ENCODE peak calls at places on chromosomes 2 and 18, in seven cellular contexts. G is suprapubic skin, F is breast epithelium, C is GM12891, I is stomach, W is transverse colon, Z is spleen. V is an unnamed sample.

GRCh38 chr2:198883604-198884003 is 574.1 kb downstream of the SATB2 start:
- DNase-seq in G (no peak), C (no peak), F (no peak), I (no peak), Z (no peak), W (no peak), V (no peak)

GRCh38 chr2:152558174-152559091 is 158.8 kb downstream of the PRPF40A start:
- DNase-seq in G (no peak), I (no peak), W (no peak), F (no peak), C (no peak), Z (no peak), V (no peak)

GRCh38 chr2:226354434-226354833 is 445.2 kb downstream of the IRS1 start:
- DNase-seq in Z (no peak), C (no peak), W (no peak), G (no peak), F (no peak), I (no peak), V (no peak)

GRCh38 chr2:3130889-3131635 is 246.6 kb downstream of the EIPR1 start:
- DNase-seq in W (no peak), Z (no peak), I (peak; percentile 17), G (no peak), F (no peak), C (no peak), V (no peak)

GRCh38 chr2:40371525-40372277 is 80.2 kb downstream of the SLC8A1 start:
- DNase-seq in C (no peak), F (no peak), W (peak; percentile 16), Z (no peak), G (no peak), I (no peak), V (no peak)

GRCh38 chr18:77071711-77072292 is 60.8 kb downstream of the MBP start:
- DNase-seq in C (no peak), G (no peak), F (no peak), W (no peak), Z (no peak), I (peak; percentile 44), V (no peak)

GRCh38 chr2:45182667-45183620 is 173.7 kb upstream of the SIX2 start:
- DNase-seq in I (no peak), G (no peak), Z (no peak), C (no peak), F (no peak), W (no peak), V (no peak)

GRCh38 chr2:75130171-75130570 is 69.1 kb downstream of the TACR1 start:
- DNase-seq in I (no peak), G (no peak), W (no peak), F (no peak), Z (no peak), C (no peak), V (no peak)

GRCh38 chr2:117360586-117360985 is 453.9 kb upstream of the DDX18 start:
- DNase-seq in G (no peak), Z (no peak), C (no peak), F (no peak), W (no peak), I (no peak), V (no peak)

GRCh38 chr2:58601017-58601416 is 359.9 kb upstream of the FANCL start:
- DNase-seq in W (no peak), Z (no peak), I (no peak), G (no peak), F (no peak), C (no peak), V (no peak)

GRCh38 chr2:38130877-38131276 is 54.9 kb upstream of the CYP1B1 start:
- DNase-seq in W (no peak), G (no peak), Z (no peak), C (no peak), I (no peak), F (no peak), V (no peak)

DNA sequence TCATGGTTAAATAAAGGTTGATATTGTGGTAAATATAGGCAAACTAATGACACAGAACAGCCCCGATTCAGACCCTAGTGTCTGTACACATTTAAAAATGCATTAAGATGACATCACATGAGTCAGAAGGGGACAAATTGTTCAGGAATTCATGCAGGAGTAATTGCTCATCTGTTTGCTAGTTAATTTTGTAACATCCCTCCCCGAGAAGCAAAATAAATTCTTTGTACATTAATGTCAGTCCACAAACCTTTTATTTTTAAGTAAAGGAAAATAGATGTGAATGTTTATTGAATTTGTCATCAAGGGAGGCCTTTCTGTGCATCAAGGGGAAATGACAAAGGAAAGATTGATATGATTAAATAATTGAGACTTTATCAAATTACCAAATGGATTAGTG is 69.9 kb downstream of the SH3BP4 start:
- DNase-seq in I (no peak), Z (no peak), F (no peak), C (no peak), W (no peak), G (no peak), V (no peak)
- TF ChIP-seq POLR2AphosphoS5 in I (no peak), Z (no peak), F (no peak), C (no peak), W (no peak), G (no peak), V (no peak)

GRCh38 chr2:54663424-54664030 is 59.9 kb upstream of the EML6 start:
- DNase-seq in C (no peak), Z (no peak), G (no peak), W (no peak), I (no peak), F (no peak), V (no peak)
- TF ChIP-seq POLR2A in C (peak; percentile 30), Z (no peak), G (no peak), W (no peak), I (no peak), F (no peak), V (no peak)

DNA sequence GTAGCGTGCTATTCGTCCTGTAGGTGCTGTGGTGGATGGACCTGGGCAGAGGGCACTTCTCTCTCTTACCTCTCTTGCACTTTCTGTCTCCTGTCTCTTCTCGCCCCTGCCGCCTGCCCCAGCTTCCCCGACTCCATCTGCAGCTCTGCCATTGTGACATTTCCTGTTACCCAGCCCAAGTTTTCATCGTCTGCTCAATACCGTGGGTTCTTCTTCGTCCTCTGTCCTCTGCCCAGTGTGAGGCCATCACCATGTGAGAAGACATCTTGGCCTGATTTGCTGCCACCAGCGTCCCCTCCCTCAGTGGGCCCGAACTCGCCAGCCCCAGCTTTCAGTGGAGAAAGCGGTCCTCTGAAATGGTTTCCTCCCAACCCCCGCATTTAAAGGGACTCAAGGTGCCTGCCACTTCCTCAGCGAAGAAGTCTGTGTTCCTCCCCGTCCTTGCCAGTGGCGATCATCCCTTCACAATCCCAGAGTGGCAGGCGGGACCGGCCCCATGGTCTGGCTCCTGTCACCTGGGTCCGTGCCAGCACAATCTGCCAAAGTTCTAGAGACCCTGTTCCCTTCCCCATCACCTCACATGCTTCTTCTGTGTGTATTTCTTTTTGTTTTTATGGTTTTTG is 18.0 kb downstream of the TGOLN2 start:
- DNase-seq in C (no peak), I (no peak), G (no peak), W (no peak), F (no peak), Z (no peak), V (no peak)
- TF ChIP-seq POLR2AphosphoS5 in C (no peak), I (no peak), G (no peak), W (no peak), F (no peak), Z (peak; percentile 56), V (no peak)

GRCh38 chr2:46829240-46829970 is 86.2 kb downstream of the MCFD2 start:
- DNase-seq in C (no peak), I (no peak), W (no peak), Z (no peak), G (no peak), F (no peak), V (no peak)
- TF ChIP-seq POLR2A in C (no peak), I (no peak), W (no peak), Z (no peak), G (no peak), F (no peak), V (no peak)

DNA sequence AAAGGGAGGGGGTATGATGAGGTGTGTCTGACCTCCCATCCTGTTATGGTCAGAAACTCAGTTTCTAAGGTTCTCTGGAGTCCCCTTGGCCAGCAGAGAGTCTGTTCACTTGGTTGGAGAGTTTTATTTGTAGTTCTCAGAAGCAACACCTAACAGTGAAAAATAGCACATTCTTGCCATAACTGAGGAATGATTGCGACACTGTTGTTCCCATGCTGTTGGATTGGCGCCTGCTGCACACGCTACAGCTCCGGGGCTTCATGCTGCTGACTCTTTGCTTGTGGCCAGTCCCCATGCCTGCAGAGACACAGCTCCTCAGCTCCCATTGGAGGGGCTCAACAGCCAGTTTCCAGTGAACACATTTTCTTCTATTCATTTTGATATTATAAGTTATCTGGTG is 42.1 kb downstream of the TPGS2 start:
- DNase-seq in I (no peak), W (peak; percentile 18), C (no peak), F (no peak), Z (no peak), G (peak; percentile 67), V (no peak)
- TF ChIP-seq POLR2AphosphoS5 in I (no peak), W (no peak), C (no peak), F (peak; percentile 49), Z (no peak), G (no peak), V (no peak)

GRCh38 chr2:85238607-85239006 is 89.2 kb downstream of the TGOLN2 start:
- DNase-seq in F (no peak), I (no peak), Z (peak; percentile 12), C (no peak), W (no peak), G (no peak), V (no peak)

GRCh38 chr2:85239102-85239501 is 88.7 kb downstream of the TGOLN2 start:
- DNase-seq in G (no peak), C (no peak), W (no peak), F (no peak), Z (peak; percentile 42), I (no peak), V (no peak)

GRCh38 chr2:85240055-85240454 is 87.7 kb downstream of the TGOLN2 start:
- DNase-seq in F (no peak), W (no peak), Z (peak; percentile 75), G (no peak), I (no peak), C (no peak), V (no peak)

GRCh38 chr2:85236107-85236506 is 91.7 kb downstream of the TGOLN2 start:
- DNase-seq in C (no peak), Z (peak; percentile 24), I (no peak), G (no peak), W (no peak), F (no peak), V (no peak)

GRCh38 chr2:85237849-85238570 is 89.8 kb downstream of the TGOLN2 start:
- DNase-seq in C (no peak), W (no peak), Z (peak; percentile 58), F (no peak), G (no peak), I (no peak), V (no peak)
- TF ChIP-seq POLR2A in C (no peak), W (no peak), Z (no peak), F (no peak), G (no peak), I (no peak), V (no peak)

DNA sequence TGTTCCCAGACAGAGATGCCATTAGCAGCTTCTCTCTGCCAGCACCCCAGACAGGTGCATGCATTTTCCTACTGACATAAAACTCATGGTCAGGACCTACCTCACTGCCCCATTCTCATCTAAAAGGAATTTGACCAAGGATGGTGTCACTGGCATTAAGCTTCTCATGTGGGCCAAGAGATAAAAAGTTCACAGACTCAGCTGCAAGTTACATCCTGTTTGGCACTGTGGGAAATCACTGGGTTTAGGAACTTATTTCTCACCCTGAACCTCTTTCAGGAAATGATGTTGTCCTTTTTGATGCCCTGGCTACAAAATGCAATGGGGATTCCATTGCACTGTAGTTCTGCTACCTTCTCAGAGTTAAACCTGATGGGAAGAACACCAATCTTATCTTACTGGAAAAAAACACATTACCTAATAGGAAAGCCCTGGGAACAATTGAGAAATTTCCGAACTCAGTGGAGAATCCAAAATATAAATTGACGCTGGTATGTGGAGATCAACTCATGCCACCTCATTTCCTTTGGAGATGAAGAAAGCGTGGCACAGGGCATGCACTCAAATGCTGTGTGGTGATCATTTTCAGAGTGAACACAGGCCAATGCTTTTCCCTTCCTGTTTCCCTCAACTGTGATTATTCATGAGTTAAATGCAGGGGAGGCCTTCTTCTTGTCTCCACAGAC is 252.0 kb upstream of the COPS8 start:
- DNase-seq in G (no peak), C (no peak), Z (no peak), W (no peak), I (no peak), F (no peak), V (no peak)
- TF ChIP-seq POLR2AphosphoS5 in G (no peak), C (no peak), Z (no peak), W (no peak), I (no peak), F (no peak), V (no peak)

V was measured in GM12892.